ENCODE peak calls at places on chromosomes 12 and 14, in five cellular contexts. One of them, this sample, is unnamed.

GRCh38 chr14:21024668-21025373 is at the start of gene NDRG2:
- DNase-seq in endothelial cell of umbilical vein: no peak
- DNase-seq in upper lobe of left lung: peak
- DNase-seq in GM23338: peak
- DNase-seq in suprapubic skin: peak
- DNase-seq in this sample: no peak

GRCh38 chr14:70924521-70924920 is 17.3 kb downstream of the PCNX1 start:
- DNase-seq in endothelial cell of umbilical vein: no peak
- DNase-seq in upper lobe of left lung: no peak
- DNase-seq in GM23338: no peak
- DNase-seq in suprapubic skin: no peak
- DNase-seq in this sample: no peak

GRCh38 chr12:27614866-27615265 is 81.4 kb upstream of the REP15 start:
- DNase-seq in endothelial cell of umbilical vein: no peak
- DNase-seq in upper lobe of left lung: no peak
- DNase-seq in GM23338: no peak
- DNase-seq in suprapubic skin: no peak
- DNase-seq in this sample: no peak

GRCh38 chr12:124909831-124910560 is 4.5 kb downstream of the UBC start:
- DNase-seq in endothelial cell of umbilical vein: no peak
- DNase-seq in upper lobe of left lung: no peak
- DNase-seq in GM23338: no peak
- DNase-seq in suprapubic skin: no peak
- DNase-seq in this sample: no peak

GRCh38 chr14:102893452-102893851 is 29.0 kb upstream of the AMN start:
- DNase-seq in endothelial cell of umbilical vein: no peak
- DNase-seq in upper lobe of left lung: no peak
- DNase-seq in GM23338: no peak
- DNase-seq in suprapubic skin: peak
- DNase-seq in this sample: no peak

GRCh38 chr14:61570961-61571299 is 124.4 kb upstream of the HIF1A start:
- DNase-seq in endothelial cell of umbilical vein: no peak
- DNase-seq in upper lobe of left lung: no peak
- DNase-seq in GM23338: no peak
- DNase-seq in suprapubic skin: no peak
- DNase-seq in this sample: no peak

GRCh38 chr12:4478933-4479332 is 33.3 kb upstream of the FGF6 start:
- DNase-seq in endothelial cell of umbilical vein: no peak
- DNase-seq in upper lobe of left lung: no peak
- DNase-seq in GM23338: peak
- DNase-seq in suprapubic skin: no peak
- DNase-seq in this sample: no peak

GRCh38 chr12:97323154-97323553 is 139.4 kb upstream of the RMST start:
- DNase-seq in endothelial cell of umbilical vein: no peak
- DNase-seq in upper lobe of left lung: no peak
- DNase-seq in GM23338: peak
- DNase-seq in suprapubic skin: no peak
- DNase-seq in this sample: no peak

GRCh38 chr14:105026789-105027563 is 6.1 kb upstream of the CDCA4 start:
- DNase-seq in endothelial cell of umbilical vein: no peak
- DNase-seq in upper lobe of left lung: no peak
- DNase-seq in GM23338: no peak
- DNase-seq in suprapubic skin: no peak
- DNase-seq in this sample: no peak

GRCh38 chr12:58961906-58962305 is 41.6 kb upstream of the LRIG3 start:
- DNase-seq in endothelial cell of umbilical vein: peak
- DNase-seq in upper lobe of left lung: no peak
- DNase-seq in GM23338: no peak
- DNase-seq in suprapubic skin: no peak
- DNase-seq in this sample: no peak

GRCh38 chr12:112645586-112645985 is 146.0 kb upstream of the RPH3A start:
- DNase-seq in endothelial cell of umbilical vein: no peak
- DNase-seq in upper lobe of left lung: no peak
- DNase-seq in GM23338: no peak
- DNase-seq in suprapubic skin: no peak
- DNase-seq in this sample: no peak

GRCh38 chr12:58920102-58920955 is at the start of gene LRIG3:
- DNase-seq in endothelial cell of umbilical vein: peak
- DNase-seq in upper lobe of left lung: peak
- DNase-seq in GM23338: peak
- DNase-seq in suprapubic skin: peak
- DNase-seq in this sample: no peak

GRCh38 chr12:43937947-43938346 is 102.1 kb downstream of the TMEM117 start:
- DNase-seq in endothelial cell of umbilical vein: peak
- DNase-seq in upper lobe of left lung: no peak
- DNase-seq in GM23338: peak
- DNase-seq in suprapubic skin: no peak
- DNase-seq in this sample: no peak

GRCh38 chr14:78005325-78005724 is 164.8 kb upstream of the NRXN3 start:
- DNase-seq in endothelial cell of umbilical vein: no peak
- DNase-seq in upper lobe of left lung: no peak
- DNase-seq in GM23338: no peak
- DNase-seq in suprapubic skin: no peak
- DNase-seq in this sample: no peak

GRCh38 chr14:104434214-104435076 is 145.1 kb upstream of the C14orf180 start:
- DNase-seq in endothelial cell of umbilical vein: no peak
- DNase-seq in upper lobe of left lung: peak
- DNase-seq in GM23338: no peak
- DNase-seq in suprapubic skin: peak
- DNase-seq in this sample: no peak

GRCh38 chr14:23185046-23185445 is 1.6 kb upstream of the SLC7A8 start:
- DNase-seq in endothelial cell of umbilical vein: peak
- DNase-seq in upper lobe of left lung: no peak
- DNase-seq in GM23338: no peak
- DNase-seq in suprapubic skin: no peak
- DNase-seq in this sample: no peak

GRCh38 chr12:12190087-12190809 is 76.6 kb downstream of the LRP6 start:
- DNase-seq in endothelial cell of umbilical vein: no peak
- DNase-seq in upper lobe of left lung: no peak
- DNase-seq in GM23338: no peak
- DNase-seq in suprapubic skin: no peak
- DNase-seq in this sample: no peak

GRCh38 chr12:70052476-70052875 is 190.8 kb upstream of the CNOT2 start:
- DNase-seq in endothelial cell of umbilical vein: no peak
- DNase-seq in upper lobe of left lung: no peak
- DNase-seq in GM23338: no peak
- DNase-seq in suprapubic skin: no peak
- DNase-seq in this sample: no peak

GRCh38 chr12:75439048-75439447 is 41.5 kb upstream of the GLIPR1 start:
- DNase-seq in endothelial cell of umbilical vein: no peak
- DNase-seq in upper lobe of left lung: no peak
- DNase-seq in GM23338: no peak
- DNase-seq in suprapubic skin: no peak
- DNase-seq in this sample: no peak

GRCh38 chr12:6201199-6201608 is 1.0 kb downstream of the CD9 start:
- DNase-seq in endothelial cell of umbilical vein: no peak
- DNase-seq in upper lobe of left lung: peak
- DNase-seq in GM23338: peak
- DNase-seq in suprapubic skin: no peak
- DNase-seq in this sample: no peak

GRCh38 chr12:129401572-129401971 is 502.3 kb downstream of the TMEM132D start:
- DNase-seq in endothelial cell of umbilical vein: no peak
- DNase-seq in upper lobe of left lung: no peak
- DNase-seq in GM23338: no peak
- DNase-seq in suprapubic skin: no peak
- DNase-seq in this sample: no peak

GRCh38 chr12:91040356-91040755 is 17.5 kb downstream of the KERA start:
- DNase-seq in endothelial cell of umbilical vein: no peak
- DNase-seq in upper lobe of left lung: no peak
- DNase-seq in GM23338: no peak
- DNase-seq in suprapubic skin: no peak
- DNase-seq in this sample: no peak

GRCh38 chr12:39277416-39277815 is 165.5 kb downstream of the KIF21A start:
- DNase-seq in endothelial cell of umbilical vein: no peak
- DNase-seq in upper lobe of left lung: no peak
- DNase-seq in GM23338: no peak
- DNase-seq in suprapubic skin: no peak
- DNase-seq in this sample: no peak

GRCh38 chr12:1319215-1319614 is 275.2 kb downstream of the FBXL14 start:
- DNase-seq in endothelial cell of umbilical vein: no peak
- DNase-seq in upper lobe of left lung: no peak
- DNase-seq in GM23338: no peak
- DNase-seq in suprapubic skin: no peak
- DNase-seq in this sample: no peak

GRCh38 chr12:63913929-63914328 is 69.4 kb downstream of the SRGAP1 start:
- DNase-seq in endothelial cell of umbilical vein: no peak
- DNase-seq in upper lobe of left lung: no peak
- DNase-seq in GM23338: no peak
- DNase-seq in suprapubic skin: no peak
- DNase-seq in this sample: no peak

GRCh38 chr14:30935445-30935844 is 61.1 kb downstream of the COCH start:
- DNase-seq in endothelial cell of umbilical vein: no peak
- DNase-seq in upper lobe of left lung: no peak
- DNase-seq in GM23338: no peak
- DNase-seq in suprapubic skin: no peak
- DNase-seq in this sample: no peak

GRCh38 chr14:20413785-20414117 is 450 bp upstream of the TEP1 start:
- DNase-seq in endothelial cell of umbilical vein: peak
- DNase-seq in upper lobe of left lung: no peak
- DNase-seq in GM23338: peak
- DNase-seq in suprapubic skin: no peak
- DNase-seq in this sample: no peak

GRCh38 chr14:53048631-53049030 is 97.8 kb upstream of the FERMT2 start:
- DNase-seq in endothelial cell of umbilical vein: no peak
- DNase-seq in upper lobe of left lung: no peak
- DNase-seq in GM23338: no peak
- DNase-seq in suprapubic skin: no peak
- DNase-seq in this sample: no peak

GRCh38 chr14:53055003-53055402 is 98.1 kb downstream of the DDHD1 start:
- DNase-seq in endothelial cell of umbilical vein: peak
- DNase-seq in upper lobe of left lung: no peak
- DNase-seq in GM23338: peak
- DNase-seq in suprapubic skin: no peak
- DNase-seq in this sample: no peak

GRCh38 chr14:53060046-53060445 is 93.1 kb downstream of the DDHD1 start:
- DNase-seq in endothelial cell of umbilical vein: peak
- DNase-seq in upper lobe of left lung: no peak
- DNase-seq in GM23338: no peak
- DNase-seq in suprapubic skin: no peak
- DNase-seq in this sample: no peak

GRCh38 chr14:53054457-53054856 is 98.7 kb downstream of the DDHD1 start:
- DNase-seq in endothelial cell of umbilical vein: no peak
- DNase-seq in upper lobe of left lung: no peak
- DNase-seq in GM23338: no peak
- DNase-seq in suprapubic skin: no peak
- DNase-seq in this sample: no peak
- H3K4me3 ChIP-seq in endothelial cell of umbilical vein: no peak
- H3K4me3 ChIP-seq in upper lobe of left lung: no peak
- H3K4me3 ChIP-seq in GM23338: no peak
- H3K4me3 ChIP-seq in suprapubic skin: no peak
- H3K4me3 ChIP-seq in this sample: no peak

DNA sequence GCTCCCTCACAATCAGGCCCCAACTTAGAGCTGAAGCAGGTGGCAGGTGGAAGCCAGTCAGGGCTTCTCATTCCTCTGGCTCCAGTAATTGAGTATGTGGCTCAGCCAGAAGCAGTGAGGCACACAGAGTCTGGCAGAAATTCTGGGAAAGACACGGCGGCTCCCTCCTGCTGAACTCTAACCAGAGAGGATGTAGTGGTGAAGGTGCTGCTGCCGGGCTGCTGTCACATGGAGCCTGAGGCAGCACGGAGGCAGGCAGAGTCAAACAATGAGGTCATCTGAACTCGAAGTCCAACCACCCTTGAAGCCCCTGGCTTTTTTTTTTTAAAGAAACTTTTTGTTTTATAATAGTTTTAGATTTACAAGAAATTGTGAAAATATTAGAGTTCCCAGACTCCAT is 33.4 kb upstream of the SMOC1 start:
- DNase-seq in endothelial cell of umbilical vein: no peak
- DNase-seq in upper lobe of left lung: no peak
- DNase-seq in GM23338: no peak
- DNase-seq in suprapubic skin: no peak
- DNase-seq in this sample: no peak
- H3K4me3 ChIP-seq in endothelial cell of umbilical vein: no peak
- H3K4me3 ChIP-seq in upper lobe of left lung: no peak
- H3K4me3 ChIP-seq in GM23338: no peak
- H3K4me3 ChIP-seq in suprapubic skin: no peak
- H3K4me3 ChIP-seq in this sample: no peak

GRCh38 chr14:53956427-53957201 is at the start of gene BMP4:
- DNase-seq in endothelial cell of umbilical vein: peak
- DNase-seq in upper lobe of left lung: peak
- DNase-seq in GM23338: peak
- DNase-seq in suprapubic skin: peak
- DNase-seq in this sample: no peak

GRCh38 chr14:53954551-53955233 is 1.9 kb downstream of the BMP4 start:
- DNase-seq in endothelial cell of umbilical vein: peak
- DNase-seq in upper lobe of left lung: peak
- DNase-seq in GM23338: no peak
- DNase-seq in suprapubic skin: peak
- DNase-seq in this sample: no peak

GRCh38 chr14:53955234-53955556 is 1.4 kb downstream of the BMP4 start:
- DNase-seq in endothelial cell of umbilical vein: no peak
- DNase-seq in upper lobe of left lung: no peak
- DNase-seq in GM23338: peak
- DNase-seq in suprapubic skin: peak
- DNase-seq in this sample: no peak

GRCh38 chr14:53953828-53954550 is 2.6 kb downstream of the BMP4 start:
- DNase-seq in endothelial cell of umbilical vein: no peak
- DNase-seq in upper lobe of left lung: peak
- DNase-seq in GM23338: peak
- DNase-seq in suprapubic skin: peak
- DNase-seq in this sample: no peak

GRCh38 chr14:53955671-53956426 is 776 bp downstream of the BMP4 start:
- DNase-seq in endothelial cell of umbilical vein: peak
- DNase-seq in upper lobe of left lung: peak
- DNase-seq in GM23338: peak
- DNase-seq in suprapubic skin: peak
- DNase-seq in this sample: no peak
- H3K4me3 ChIP-seq in endothelial cell of umbilical vein: peak
- H3K4me3 ChIP-seq in upper lobe of left lung: peak
- H3K4me3 ChIP-seq in GM23338: peak
- H3K4me3 ChIP-seq in suprapubic skin: peak
- H3K4me3 ChIP-seq in this sample: peak

DNA sequence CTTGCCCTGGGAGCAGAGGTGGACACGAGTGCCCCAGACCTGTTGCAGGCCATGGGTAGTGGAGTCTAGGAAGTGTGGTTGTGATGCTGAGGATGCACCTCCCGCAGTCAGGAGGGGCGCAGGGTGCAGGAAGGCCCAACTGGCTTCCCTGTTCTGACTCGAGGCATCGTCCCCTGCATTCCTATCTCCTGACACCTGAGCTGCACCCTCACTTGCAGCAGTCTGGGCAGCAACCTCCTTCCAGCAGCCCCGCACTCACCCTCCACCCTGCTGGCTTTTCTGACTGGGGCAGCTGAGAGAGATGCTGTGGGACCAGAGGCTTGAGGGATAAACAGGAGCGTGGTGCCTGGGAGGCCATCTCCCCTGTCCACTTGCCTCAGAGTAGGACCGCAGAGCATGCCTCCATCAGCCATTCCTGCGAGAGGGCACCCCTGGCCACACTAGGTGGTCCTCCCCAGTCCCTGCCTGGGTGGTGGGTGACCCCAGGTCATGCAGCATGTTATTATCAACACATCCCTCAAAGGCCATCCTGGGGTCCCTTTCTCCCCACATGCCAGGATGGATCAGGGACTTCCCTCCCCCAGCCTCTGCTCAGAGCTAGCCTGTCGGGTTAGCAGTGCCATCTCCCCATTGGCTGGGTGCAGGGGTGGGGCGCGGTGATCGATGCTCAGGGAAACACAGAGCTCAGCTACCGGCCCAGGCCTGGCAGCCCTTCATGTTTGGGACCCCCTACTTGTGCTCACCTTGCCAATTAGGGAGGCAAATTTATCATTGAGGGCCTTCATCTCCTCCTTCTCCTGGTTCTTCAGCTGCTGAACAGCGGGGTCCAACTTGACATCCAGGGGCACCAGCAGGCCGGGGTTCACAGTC is 719 bp downstream of the KRT80 start:
- DNase-seq in endothelial cell of umbilical vein: no peak
- DNase-seq in upper lobe of left lung: no peak
- DNase-seq in GM23338: no peak
- DNase-seq in suprapubic skin: no peak
- DNase-seq in this sample: no peak
- H3K4me3 ChIP-seq in endothelial cell of umbilical vein: no peak
- H3K4me3 ChIP-seq in upper lobe of left lung: no peak
- H3K4me3 ChIP-seq in GM23338: no peak
- H3K4me3 ChIP-seq in suprapubic skin: peak
- H3K4me3 ChIP-seq in this sample: peak